ENCODE peak calls at places on chromosome 3, in six cellular contexts. K is neuronal stem cell, P is IMR-90, L is H9, Y is mesendoderm, W is mesenchymal stem cell. Q is an unnamed sample.

GRCh38 chr3:52036829-52037228 is 19.5 kb downstream of the DUSP7 start:
- DNase-seq in W (no peak), K (no peak), Y (peak), P (no peak), L (peak), Q (peak)

GRCh38 chr3:48222616-48223513 is at the start of gene CAMP:
- DNase-seq in W (peak), L (no peak), P (peak), Y (no peak), K (no peak), Q (no peak)

GRCh38 chr3:193863657-193864323 is 270.8 kb downstream of the OPA1 start:
- DNase-seq in K (no peak), L (no peak), P (peak), Y (no peak), W (no peak), Q (no peak)

GRCh38 chr3:11539677-11540076 is 104.0 kb downstream of the VGLL4 start:
- DNase-seq in W (no peak), L (no peak), Y (peak), P (no peak), K (no peak), Q (no peak)

GRCh38 chr3:143433787-143434378 is 314.3 kb downstream of the CHST2 start:
- DNase-seq in Y (peak), W (no peak), L (no peak), P (no peak), K (no peak), Q (peak)

GRCh38 chr3:184336484-184337230 is 743 bp upstream of the FAM131A start:
- DNase-seq in P (peak), L (no peak), W (peak), K (no peak), Y (peak), Q (peak)

GRCh38 chr3:197364410-197365071 is 66.1 kb upstream of the DLG1 start:
- DNase-seq in Y (no peak), W (no peak), L (no peak), P (no peak), K (no peak), Q (no peak)

GRCh38 chr3:194761384-194761783 is 75.7 kb downstream of the FAM43A start:
- DNase-seq in L (no peak), W (no peak), Y (peak), P (no peak), K (no peak), Q (no peak)

GRCh38 chr3:46312996-46313395 is 40.9 kb upstream of the CCR2 start:
- DNase-seq in L (no peak), K (no peak), W (peak), Y (no peak), P (no peak), Q (no peak)

GRCh38 chr3:196757876-196758739 is 18.5 kb downstream of the PAK2 start:
- DNase-seq in W (peak), L (no peak), Y (no peak), K (no peak), P (peak), Q (no peak)

GRCh38 chr3:151798476-151798875 is 15.4 kb upstream of the AADAC start:
- DNase-seq in W (peak), K (no peak), L (no peak), Y (no peak), P (peak), Q (no peak)

GRCh38 chr3:172138792-172139507 is 99.6 kb downstream of the FNDC3B start:
- DNase-seq in K (no peak), Y (peak), W (peak), L (no peak), P (peak), Q (no peak)
- H2BK15ac ChIP-seq in K (no peak), Y (no peak), W (no peak), L (no peak), P (peak), Q (no peak)

GRCh38 chr3:114400369-114400768 is 106.5 kb downstream of the TIGIT start:
- DNase-seq in P (no peak), Y (no peak), W (no peak), L (no peak), K (no peak), Q (no peak)
- H3K18ac ChIP-seq in P (no peak), Y (no peak), W (no peak), L (no peak), K (no peak), Q (no peak)

GRCh38 chr3:63878394-63879089 is 14.9 kb downstream of the ATXN7 start:
- DNase-seq in Y (no peak), P (no peak), K (no peak), W (no peak), L (no peak), Q (no peak)

GRCh38 chr3:63876260-63876659 is 12.6 kb downstream of the ATXN7 start:
- DNase-seq in Y (no peak), P (no peak), W (peak), L (no peak), K (no peak), Q (no peak)

GRCh38 chr3:63875510-63875909 is 11.8 kb downstream of the ATXN7 start:
- DNase-seq in Y (no peak), P (no peak), K (no peak), L (no peak), W (no peak), Q (no peak)

GRCh38 chr3:63880653-63881052 is 17.0 kb downstream of the ATXN7 start:
- DNase-seq in K (no peak), Y (no peak), P (no peak), L (no peak), W (no peak), Q (no peak)

GRCh38 chr3:63877737-63878393 is 14.2 kb downstream of the ATXN7 start:
- DNase-seq in K (no peak), L (no peak), W (peak), P (peak), Y (no peak), Q (no peak)
- H2BK15ac ChIP-seq in K (no peak), L (no peak), W (no peak), P (no peak), Y (no peak), Q (no peak)

DNA sequence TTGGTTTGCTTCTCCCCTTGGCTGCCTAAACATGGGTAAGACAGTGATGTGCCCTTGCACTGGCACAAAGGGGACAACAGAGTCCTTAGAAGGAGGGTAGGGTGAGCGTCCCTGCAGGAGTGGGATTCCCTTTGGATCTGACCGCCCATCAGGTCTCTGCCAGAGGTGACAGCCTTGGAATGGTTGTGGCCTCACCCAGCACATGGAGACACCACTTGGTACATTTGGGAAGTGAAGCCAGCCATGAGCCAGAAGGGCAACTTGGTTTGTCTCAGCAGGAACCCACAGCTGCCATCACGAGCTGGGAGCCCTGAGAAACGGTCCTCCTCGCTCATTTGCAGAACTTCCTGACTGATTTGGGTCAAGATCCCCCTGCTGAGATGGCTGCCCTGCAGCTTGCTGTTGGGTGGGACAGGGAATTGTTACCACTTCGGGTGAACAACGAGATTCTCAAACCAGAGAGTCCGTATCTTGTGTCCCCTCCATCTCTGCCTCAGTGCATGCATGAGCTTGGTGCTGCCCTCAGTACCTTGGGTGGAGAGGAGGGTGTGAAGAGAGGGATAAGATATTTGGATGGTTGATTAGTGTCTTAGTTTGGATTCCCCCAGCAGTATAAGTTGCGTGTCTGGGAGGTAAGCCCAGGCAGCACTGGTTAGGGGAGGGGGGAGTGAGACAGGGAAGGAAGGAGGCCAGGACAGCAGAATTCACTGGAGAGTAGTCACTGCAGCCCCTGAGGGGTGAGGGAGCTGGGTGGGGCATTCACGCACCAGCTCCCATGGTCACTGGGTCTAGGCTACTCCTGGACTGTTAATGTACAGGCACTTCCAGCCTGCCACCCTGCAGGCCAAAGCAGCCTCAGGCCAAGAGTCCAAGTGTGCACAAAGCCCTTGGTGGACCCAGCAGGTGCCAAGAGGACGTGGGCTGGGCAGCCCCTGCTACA is 168.8 kb upstream of the TOPAZ1 start:
- DNase-seq in Y (no peak), L (no peak), K (no peak), W (no peak), P (no peak), Q (no peak)
- H3K18ac ChIP-seq in Y (no peak), L (no peak), K (peak), W (no peak), P (no peak), Q (no peak)

GRCh38 chr3:78857494-78858111 is 910.2 kb downstream of the ROBO1 start:
- DNase-seq in K (no peak), W (no peak), Y (no peak), L (no peak), P (no peak), Q (no peak)

GRCh38 chr3:78860567-78860966 is 907.2 kb downstream of the ROBO1 start:
- DNase-seq in P (no peak), K (no peak), W (no peak), L (no peak), Y (no peak), Q (no peak)

GRCh38 chr3:78856164-78856563 is 911.6 kb downstream of the ROBO1 start:
- DNase-seq in K (no peak), Y (no peak), L (no peak), W (no peak), P (no peak), Q (no peak)

GRCh38 chr3:78858910-78859309 is 908.9 kb downstream of the ROBO1 start:
- DNase-seq in W (peak), Y (no peak), P (no peak), L (no peak), K (no peak), Q (no peak)

DNA sequence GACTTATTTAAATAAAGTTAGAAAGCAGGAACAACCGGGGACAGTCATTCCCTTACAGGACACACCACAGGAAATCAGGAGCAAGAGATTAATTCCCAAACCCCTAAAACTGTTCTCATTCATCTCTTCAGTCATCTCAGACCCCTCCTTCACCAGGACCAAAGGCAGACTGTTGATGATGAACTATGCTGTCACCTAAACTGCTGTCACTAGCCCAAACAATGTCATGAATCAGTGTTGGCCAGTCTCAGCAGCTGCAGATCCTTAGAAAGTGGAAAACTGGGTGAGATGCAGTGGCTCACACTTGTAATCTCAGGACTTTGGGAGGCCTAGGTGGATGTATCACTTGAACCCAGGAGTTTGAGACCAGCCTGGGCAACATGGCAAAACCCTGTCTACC is 909.6 kb downstream of the ROBO1 start:
- DNase-seq in W (no peak), K (no peak), Y (no peak), L (no peak), P (peak), Q (no peak)
- H2BK15ac ChIP-seq in W (no peak), K (no peak), Y (no peak), L (no peak), P (no peak), Q (no peak)

Q was measured in H1.